ENCODE peak calls at places on chromosomes 2 and 18, in four cellular contexts. One of them, this sample, is unnamed.

GRCh38 chr2:213104903-213105202 is 46.6 kb downstream of the IKZF2 start:
- DNase-seq in activated CD4-positive, alpha-beta T cell treated with anti-CD3 and anti-CD28 coated beads, Interleukin-2, amount 10 ng/mL, durations not matched to agents 7 days and 5 days: no peak
- DNase-seq in nephron progenitor cell: no peak
- DNase-seq in EL: no peak
- DNase-seq in this sample: no peak

GRCh38 chr2:33660416-33661118 is 61.5 kb upstream of the FAM98A start:
- DNase-seq in activated CD4-positive, alpha-beta T cell treated with anti-CD3 and anti-CD28 coated beads, Interleukin-2, amount 10 ng/mL, durations not matched to agents 7 days and 5 days: no peak
- DNase-seq in EL: no peak
- DNase-seq in nephron progenitor cell: no peak
- DNase-seq in this sample: no peak

GRCh38 chr18:58586269-58586668 is 42.6 kb downstream of the ALPK2 start:
- DNase-seq in activated CD4-positive, alpha-beta T cell treated with anti-CD3 and anti-CD28 coated beads, Interleukin-2, amount 10 ng/mL, durations not matched to agents 7 days and 5 days: no peak
- DNase-seq in EL: no peak
- DNase-seq in nephron progenitor cell: no peak
- DNase-seq in this sample: no peak

GRCh38 chr18:23071285-23071684 is 64.0 kb upstream of the CABLES1 start:
- DNase-seq in EL: peak
- DNase-seq in activated CD4-positive, alpha-beta T cell treated with anti-CD3 and anti-CD28 coated beads, Interleukin-2, amount 10 ng/mL, durations not matched to agents 7 days and 5 days: peak
- DNase-seq in nephron progenitor cell: no peak
- DNase-seq in this sample: peak

GRCh38 chr2:121366040-121366439 is 81.0 kb upstream of the TFCP2L1 start:
- DNase-seq in nephron progenitor cell: no peak
- DNase-seq in EL: no peak
- DNase-seq in activated CD4-positive, alpha-beta T cell treated with anti-CD3 and anti-CD28 coated beads, Interleukin-2, amount 10 ng/mL, durations not matched to agents 7 days and 5 days: no peak
- DNase-seq in this sample: no peak

GRCh38 chr2:119520696-119521436 is 3.4 kb downstream of the SCTR start:
- DNase-seq in nephron progenitor cell: no peak
- DNase-seq in EL: no peak
- DNase-seq in activated CD4-positive, alpha-beta T cell treated with anti-CD3 and anti-CD28 coated beads, Interleukin-2, amount 10 ng/mL, durations not matched to agents 7 days and 5 days: no peak
- DNase-seq in this sample: peak

GRCh38 chr2:37916512-37917082 is 8.5 kb upstream of the RMDN2 start:
- DNase-seq in activated CD4-positive, alpha-beta T cell treated with anti-CD3 and anti-CD28 coated beads, Interleukin-2, amount 10 ng/mL, durations not matched to agents 7 days and 5 days: no peak
- DNase-seq in nephron progenitor cell: no peak
- DNase-seq in EL: peak
- DNase-seq in this sample: no peak

GRCh38 chr2:154370873-154371272 is 327.6 kb upstream of the KCNJ3 start:
- DNase-seq in EL: no peak
- DNase-seq in nephron progenitor cell: no peak
- DNase-seq in activated CD4-positive, alpha-beta T cell treated with anti-CD3 and anti-CD28 coated beads, Interleukin-2, amount 10 ng/mL, durations not matched to agents 7 days and 5 days: no peak
- DNase-seq in this sample: no peak

GRCh38 chr2:239465017-239466001 is 64.5 kb upstream of the HDAC4 start:
- DNase-seq in nephron progenitor cell: no peak
- DNase-seq in activated CD4-positive, alpha-beta T cell treated with anti-CD3 and anti-CD28 coated beads, Interleukin-2, amount 10 ng/mL, durations not matched to agents 7 days and 5 days: no peak
- DNase-seq in EL: no peak
- DNase-seq in this sample: peak

GRCh38 chr2:136253288-136254004 is 135.5 kb upstream of the CXCR4 start:
- DNase-seq in EL: no peak
- DNase-seq in activated CD4-positive, alpha-beta T cell treated with anti-CD3 and anti-CD28 coated beads, Interleukin-2, amount 10 ng/mL, durations not matched to agents 7 days and 5 days: no peak
- DNase-seq in nephron progenitor cell: no peak
- DNase-seq in this sample: no peak

GRCh38 chr2:5373200-5373599 is 319.0 kb upstream of the SOX11 start:
- DNase-seq in activated CD4-positive, alpha-beta T cell treated with anti-CD3 and anti-CD28 coated beads, Interleukin-2, amount 10 ng/mL, durations not matched to agents 7 days and 5 days: no peak
- DNase-seq in EL: no peak
- DNase-seq in nephron progenitor cell: peak
- DNase-seq in this sample: no peak

GRCh38 chr2:217367464-217367863 is 507.6 kb upstream of the TNP1 start:
- DNase-seq in nephron progenitor cell: no peak
- DNase-seq in activated CD4-positive, alpha-beta T cell treated with anti-CD3 and anti-CD28 coated beads, Interleukin-2, amount 10 ng/mL, durations not matched to agents 7 days and 5 days: no peak
- DNase-seq in EL: peak
- DNase-seq in this sample: no peak

GRCh38 chr2:45237128-45237527 is 227.9 kb upstream of the SIX2 start:
- DNase-seq in activated CD4-positive, alpha-beta T cell treated with anti-CD3 and anti-CD28 coated beads, Interleukin-2, amount 10 ng/mL, durations not matched to agents 7 days and 5 days: no peak
- DNase-seq in nephron progenitor cell: no peak
- DNase-seq in EL: no peak
- DNase-seq in this sample: no peak

GRCh38 chr2:237022533-237022932 is 63.2 kb upstream of the COPS8 start:
- DNase-seq in activated CD4-positive, alpha-beta T cell treated with anti-CD3 and anti-CD28 coated beads, Interleukin-2, amount 10 ng/mL, durations not matched to agents 7 days and 5 days: no peak
- DNase-seq in EL: no peak
- DNase-seq in nephron progenitor cell: no peak
- DNase-seq in this sample: no peak

GRCh38 chr18:36331541-36331971 is 34.0 kb downstream of the FHOD3 start:
- DNase-seq in activated CD4-positive, alpha-beta T cell treated with anti-CD3 and anti-CD28 coated beads, Interleukin-2, amount 10 ng/mL, durations not matched to agents 7 days and 5 days: no peak
- DNase-seq in EL: no peak
- DNase-seq in nephron progenitor cell: no peak
- DNase-seq in this sample: no peak

GRCh38 chr2:98685930-98686887 is 44.7 kb downstream of the MGAT4A start:
- DNase-seq in activated CD4-positive, alpha-beta T cell treated with anti-CD3 and anti-CD28 coated beads, Interleukin-2, amount 10 ng/mL, durations not matched to agents 7 days and 5 days: no peak
- DNase-seq in EL: no peak
- DNase-seq in nephron progenitor cell: no peak
- DNase-seq in this sample: no peak

GRCh38 chr18:4589056-4589800 is 134.1 kb upstream of the DLGAP1 start:
- DNase-seq in nephron progenitor cell: no peak
- DNase-seq in EL: no peak
- DNase-seq in activated CD4-positive, alpha-beta T cell treated with anti-CD3 and anti-CD28 coated beads, Interleukin-2, amount 10 ng/mL, durations not matched to agents 7 days and 5 days: no peak
- DNase-seq in this sample: no peak

GRCh38 chr18:47184419-47185050 is 8.4 kb upstream of the IER3IP1 start:
- DNase-seq in EL: peak
- DNase-seq in activated CD4-positive, alpha-beta T cell treated with anti-CD3 and anti-CD28 coated beads, Interleukin-2, amount 10 ng/mL, durations not matched to agents 7 days and 5 days: no peak
- DNase-seq in nephron progenitor cell: no peak
- DNase-seq in this sample: peak

GRCh38 chr2:28627722-28628480 is 123.7 kb upstream of the PPP1CB start:
- DNase-seq in EL: no peak
- DNase-seq in activated CD4-positive, alpha-beta T cell treated with anti-CD3 and anti-CD28 coated beads, Interleukin-2, amount 10 ng/mL, durations not matched to agents 7 days and 5 days: no peak
- DNase-seq in nephron progenitor cell: no peak
- DNase-seq in this sample: no peak

GRCh38 chr2:101063753-101064502 is 61.8 kb downstream of the RPL31 start:
- DNase-seq in activated CD4-positive, alpha-beta T cell treated with anti-CD3 and anti-CD28 coated beads, Interleukin-2, amount 10 ng/mL, durations not matched to agents 7 days and 5 days: no peak
- DNase-seq in EL: peak
- DNase-seq in nephron progenitor cell: no peak
- DNase-seq in this sample: no peak

GRCh38 chr2:180101846-180102245 is 94.7 kb upstream of the CWC22 start:
- DNase-seq in activated CD4-positive, alpha-beta T cell treated with anti-CD3 and anti-CD28 coated beads, Interleukin-2, amount 10 ng/mL, durations not matched to agents 7 days and 5 days: no peak
- DNase-seq in nephron progenitor cell: no peak
- DNase-seq in EL: no peak
- DNase-seq in this sample: no peak

GRCh38 chr2:124025349-124025720 is 248 bp downstream of the CNTNAP5 start:
- DNase-seq in activated CD4-positive, alpha-beta T cell treated with anti-CD3 and anti-CD28 coated beads, Interleukin-2, amount 10 ng/mL, durations not matched to agents 7 days and 5 days: no peak
- DNase-seq in EL: no peak
- DNase-seq in nephron progenitor cell: no peak
- DNase-seq in this sample: no peak

GRCh38 chr18:45248240-45248903 is 366.9 kb upstream of the SLC14A2 start:
- DNase-seq in EL: peak
- DNase-seq in activated CD4-positive, alpha-beta T cell treated with anti-CD3 and anti-CD28 coated beads, Interleukin-2, amount 10 ng/mL, durations not matched to agents 7 days and 5 days: no peak
- DNase-seq in nephron progenitor cell: no peak
- DNase-seq in this sample: no peak

GRCh38 chr2:150610670-150611279 is 123.3 kb upstream of the RND3 start:
- DNase-seq in activated CD4-positive, alpha-beta T cell treated with anti-CD3 and anti-CD28 coated beads, Interleukin-2, amount 10 ng/mL, durations not matched to agents 7 days and 5 days: no peak
- DNase-seq in nephron progenitor cell: peak
- DNase-seq in EL: peak
- DNase-seq in this sample: peak

GRCh38 chr2:119704670-119705120 is 25.7 kb downstream of the TMEM177 start:
- DNase-seq in nephron progenitor cell: no peak
- DNase-seq in activated CD4-positive, alpha-beta T cell treated with anti-CD3 and anti-CD28 coated beads, Interleukin-2, amount 10 ng/mL, durations not matched to agents 7 days and 5 days: no peak
- DNase-seq in EL: no peak
- DNase-seq in this sample: no peak

GRCh38 chr2:175478369-175478768 is 296.9 kb upstream of the ATP5MC3 start:
- DNase-seq in activated CD4-positive, alpha-beta T cell treated with anti-CD3 and anti-CD28 coated beads, Interleukin-2, amount 10 ng/mL, durations not matched to agents 7 days and 5 days: no peak
- DNase-seq in nephron progenitor cell: no peak
- DNase-seq in EL: peak
- DNase-seq in this sample: no peak

GRCh38 chr2:30225131-30225762 is 6.1 kb upstream of the LBH start:
- DNase-seq in nephron progenitor cell: peak
- DNase-seq in EL: peak
- DNase-seq in activated CD4-positive, alpha-beta T cell treated with anti-CD3 and anti-CD28 coated beads, Interleukin-2, amount 10 ng/mL, durations not matched to agents 7 days and 5 days: peak
- DNase-seq in this sample: peak

GRCh38 chr2:147224070-147224469 is 620.8 kb upstream of the ACVR2A start:
- DNase-seq in activated CD4-positive, alpha-beta T cell treated with anti-CD3 and anti-CD28 coated beads, Interleukin-2, amount 10 ng/mL, durations not matched to agents 7 days and 5 days: no peak
- DNase-seq in EL: peak
- DNase-seq in nephron progenitor cell: no peak
- DNase-seq in this sample: no peak

GRCh38 chr2:212894026-212894425 is 257.4 kb downstream of the IKZF2 start:
- DNase-seq in activated CD4-positive, alpha-beta T cell treated with anti-CD3 and anti-CD28 coated beads, Interleukin-2, amount 10 ng/mL, durations not matched to agents 7 days and 5 days: no peak
- DNase-seq in EL: no peak
- DNase-seq in nephron progenitor cell: no peak
- DNase-seq in this sample: no peak

GRCh38 chr18:37471619-37472018 is 94.0 kb downstream of the CELF4 start:
- DNase-seq in activated CD4-positive, alpha-beta T cell treated with anti-CD3 and anti-CD28 coated beads, Interleukin-2, amount 10 ng/mL, durations not matched to agents 7 days and 5 days: no peak
- DNase-seq in EL: no peak
- DNase-seq in nephron progenitor cell: no peak
- DNase-seq in this sample: no peak

GRCh38 chr2:11280713-11281112 is 63.7 kb downstream of the ROCK2 start:
- DNase-seq in EL: no peak
- DNase-seq in nephron progenitor cell: no peak
- DNase-seq in activated CD4-positive, alpha-beta T cell treated with anti-CD3 and anti-CD28 coated beads, Interleukin-2, amount 10 ng/mL, durations not matched to agents 7 days and 5 days: no peak
- DNase-seq in this sample: no peak

GRCh38 chr2:40814621-40815020 is 362.7 kb upstream of the SLC8A1 start:
- DNase-seq in activated CD4-positive, alpha-beta T cell treated with anti-CD3 and anti-CD28 coated beads, Interleukin-2, amount 10 ng/mL, durations not matched to agents 7 days and 5 days: no peak
- DNase-seq in EL: no peak
- DNase-seq in nephron progenitor cell: no peak
- DNase-seq in this sample: no peak

GRCh38 chr2:231321556-231322334 is 73.8 kb upstream of the B3GNT7 start:
- DNase-seq in EL: no peak
- DNase-seq in nephron progenitor cell: no peak
- DNase-seq in activated CD4-positive, alpha-beta T cell treated with anti-CD3 and anti-CD28 coated beads, Interleukin-2, amount 10 ng/mL, durations not matched to agents 7 days and 5 days: no peak
- DNase-seq in this sample: no peak

GRCh38 chr2:217314021-217314460 is 454.2 kb upstream of the TNP1 start:
- DNase-seq in EL: peak
- DNase-seq in nephron progenitor cell: peak
- DNase-seq in activated CD4-positive, alpha-beta T cell treated with anti-CD3 and anti-CD28 coated beads, Interleukin-2, amount 10 ng/mL, durations not matched to agents 7 days and 5 days: no peak
- DNase-seq in this sample: no peak